ENCODE peak calls at places on chromosomes 1 and 21, in five cellular contexts. X, A, Z, H and W are unnamed samples.

GRCh38 chr21:30582850-30583249 is 7.3 kb downstream of the KRTAP22-2 start:
- DNase-seq in H (no peak), X (no peak), Z (no peak), A (no peak), W (no peak)

GRCh38 chr1:228275435-228276342 is 67.8 kb downstream of the OBSCN start:
- DNase-seq in A (peak; percentile 98), H (peak; percentile 93), Z (peak; percentile 84), X (peak; percentile 93), W (peak; percentile 83)

GRCh38 chr1:94327001-94327685 is 89.8 kb upstream of the ARHGAP29 start:
- DNase-seq in A (peak; percentile 91), X (peak; percentile 61), Z (no peak), H (no peak), W (no peak)

GRCh38 chr1:23648576-23648975 is 43.0 kb upstream of the RPL11 start:
- DNase-seq in H (no peak), Z (no peak), X (no peak), A (no peak), W (no peak)

GRCh38 chr21:34553199-34553952 is 41.4 kb upstream of the KCNE1 start:
- DNase-seq in H (no peak), A (no peak), Z (no peak), X (no peak), W (no peak)

GRCh38 chr1:153841463-153841994 is 66.3 kb downstream of the SLC27A3 start:
- DNase-seq in Z (no peak), H (no peak), A (no peak), X (no peak), W (no peak)

GRCh38 chr1:158329807-158330206 is 1.5 kb downstream of the CD1B start:
- DNase-seq in H (no peak), Z (no peak), X (peak; percentile 23), A (no peak), W (no peak)

GRCh38 chr21:42227909-42228708 is 9.2 kb downstream of the ABCG1 start:
- DNase-seq in A (peak; percentile 98), Z (peak; percentile 82), X (peak; percentile 79), H (peak; percentile 95), W (peak; percentile 95)

GRCh38 chr1:206521002-206521585 is 13.8 kb downstream of the RASSF5 start:
- DNase-seq in H (no peak), X (no peak), Z (no peak), A (no peak), W (no peak)

GRCh38 chr1:47444578-47445465 is 7.0 kb downstream of the FOXD2 start:
- DNase-seq in X (peak; percentile 19), A (peak; percentile 87), Z (peak; percentile 35), H (peak; percentile 62), W (no peak)

GRCh38 chr21:41833138-41834115 is 45.7 kb downstream of the PRDM15 start:
- DNase-seq in A (peak; percentile 64), H (peak; percentile 59), X (no peak), Z (no peak), W (no peak)

GRCh38 chr1:49864597-49864996 is 159.2 kb downstream of the AGBL4 start:
- DNase-seq in A (no peak), X (no peak), H (no peak), Z (no peak), W (no peak)

GRCh38 chr1:41515131-41515678 is 30.7 kb upstream of the EDN2 start:
- DNase-seq in X (no peak), Z (no peak), H (peak; percentile 65), A (no peak), W (no peak)

GRCh38 chr1:41514381-41514780 is 29.9 kb upstream of the EDN2 start:
- DNase-seq in X (no peak), H (peak; percentile 71), A (no peak), Z (no peak), W (no peak)

GRCh38 chr1:41517039-41517438 is 32.6 kb upstream of the EDN2 start:
- DNase-seq in X (no peak), Z (no peak), H (no peak), A (no peak), W (no peak)

GRCh38 chr1:41515778-41516167 is 31.3 kb upstream of the EDN2 start:
- DNase-seq in Z (no peak), X (no peak), H (no peak), A (no peak), W (no peak)

GRCh38 chr1:41516168-41516961 is 31.9 kb upstream of the EDN2 start:
- DNase-seq in X (peak; percentile 95), Z (peak; percentile 89), H (peak; percentile 93), A (peak; percentile 97), W (peak; percentile 89)
- H3K4me3 ChIP-seq in X (peak overlapping the region; percentile 62), Z (peak overlapping the region; percentile 45), H (peak overlapping the region; percentile 41), A (no peak overlapping the region), W (peak overlapping the region; percentile 70)

GRCh38 chr21:26965567-26966359 is 1.1 kb downstream of the ADAMTS5 start:
- DNase-seq in X (peak; percentile 63), A (peak; percentile 86), H (peak; percentile 21), Z (no peak), W (no peak)

GRCh38 chr21:26964379-26964778 is 2.5 kb downstream of the ADAMTS5 start:
- DNase-seq in X (peak; percentile 66), H (peak; percentile 35), A (peak; percentile 94), Z (peak; percentile 15), W (peak; percentile 37)

GRCh38 chr21:26965091-26965566 is 1.8 kb downstream of the ADAMTS5 start:
- DNase-seq in Z (peak; percentile 12), X (no peak), H (no peak), A (peak; percentile 88), W (peak; percentile 30)

GRCh38 chr21:26966360-26966977 is 419 bp downstream of the ADAMTS5 start:
- DNase-seq in Z (no peak), A (no peak), H (no peak), X (peak; percentile 46), W (no peak)

GRCh38 chr21:26966978-26967913 is at the start of gene ADAMTS5:
- DNase-seq in A (peak; percentile 91), X (peak; percentile 30), Z (no peak), H (peak; percentile 15), W (peak; percentile 59)
- TF ChIP-seq POLR2A in A (no peak), X (no peak), Z (no peak), H (peak; percentile 35), W (peak; percentile 60)

DNA sequence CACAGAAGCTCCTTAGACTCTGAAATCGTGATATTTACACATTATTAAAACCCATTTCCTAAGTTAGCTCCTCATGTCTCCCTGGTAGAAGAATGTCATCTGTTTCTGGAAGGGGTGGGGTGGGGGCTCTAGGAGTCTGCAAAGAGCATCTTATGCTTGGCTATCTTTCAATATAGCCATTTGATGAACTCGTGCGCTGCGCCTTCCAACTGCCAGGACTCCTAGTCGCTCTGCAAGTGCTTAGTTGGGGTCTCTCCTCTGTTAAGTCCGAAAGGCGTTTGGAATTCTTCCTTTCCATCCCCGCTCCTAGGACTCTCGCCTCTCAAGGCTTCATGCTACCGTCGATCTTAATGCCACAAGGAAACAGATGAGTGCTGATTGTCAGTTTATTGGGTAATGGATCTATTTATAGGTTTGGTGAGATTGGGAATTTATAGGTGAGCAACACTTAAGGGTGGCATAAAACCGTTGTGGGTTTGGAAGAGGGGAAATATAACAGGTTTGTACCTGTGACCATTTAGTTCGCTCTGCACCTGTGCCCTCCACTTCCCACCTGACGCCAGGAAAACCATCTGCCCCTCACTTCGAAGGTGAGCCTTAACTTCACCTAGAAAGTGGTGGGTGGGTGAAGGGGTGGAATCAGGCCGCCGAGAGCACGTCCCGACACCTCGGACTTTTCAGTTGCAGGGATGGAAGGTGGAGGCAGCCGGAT is 1.1 kb downstream of the KCNH1 start:
- DNase-seq in Z (no peak), A (no peak), H (no peak), X (no peak), W (no peak)
- H3K4me3 ChIP-seq in Z (peak overlapping the region; percentile 49), A (no peak overlapping the region), H (no peak overlapping the region), X (peak overlapping the region; percentile 53), W (peak overlapping the region; percentile 44)

DNA sequence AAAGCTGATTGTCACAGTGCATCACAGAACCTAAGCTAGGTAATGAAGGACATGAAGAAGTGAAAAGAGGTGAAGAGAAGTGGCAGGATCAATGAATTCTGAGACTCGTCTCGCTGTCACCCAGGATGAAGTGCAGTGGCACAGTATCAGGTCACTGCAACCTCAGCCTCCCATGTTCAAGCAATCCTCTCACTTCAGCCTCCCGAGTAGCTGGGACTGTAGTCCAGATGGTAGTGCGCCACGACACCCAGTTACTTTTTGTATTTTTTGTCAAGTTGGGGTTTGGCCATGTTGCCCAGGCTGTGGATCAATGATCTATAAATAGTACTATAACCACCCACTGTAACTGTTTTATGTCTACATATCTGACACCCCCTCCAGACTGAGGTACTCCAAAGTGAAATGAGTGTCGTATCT is 33.1 kb downstream of the PTP4A2 start:
- DNase-seq in H (no peak), Z (no peak), A (peak; percentile 64), X (no peak), W (no peak)
- TF ChIP-seq POLR2A in H (no peak), Z (no peak), A (no peak), X (no peak), W (no peak)

GRCh38 chr1:25902462-25902861 is 3.8 kb downstream of the STMN1 start:
- DNase-seq in H (no peak), Z (no peak), A (no peak), X (no peak), W (no peak)
- H3K4me3 ChIP-seq in H (no peak overlapping the region), Z (no peak overlapping the region), A (no peak overlapping the region), X (no peak overlapping the region), W (no peak overlapping the region)

GRCh38 chr1:2412395-2412772 is at the start of gene PEX10:
- DNase-seq in X (peak; percentile 98), Z (peak; percentile 97), A (peak; percentile 100), H (peak; percentile 99), W (peak; percentile 95)
- TF ChIP-seq POLR2A in X (no peak), Z (no peak), A (no peak), H (no peak), W (peak; percentile 34)

GRCh38 chr1:16155537-16156410 is at the start of gene EPHA2:
- DNase-seq in Z (peak; percentile 89), H (peak; percentile 94), X (peak; percentile 95), A (peak; percentile 98), W (peak; percentile 59)
- H3K4me3 ChIP-seq in Z (peak within 1 kb of the TSS; percentile 65), H (peak within 1 kb of the TSS; percentile 75), X (peak within 1 kb of the TSS; percentile 63), A (peak within 1 kb of the TSS; percentile 64), W (peak within 1 kb of the TSS; percentile 85)

DNA sequence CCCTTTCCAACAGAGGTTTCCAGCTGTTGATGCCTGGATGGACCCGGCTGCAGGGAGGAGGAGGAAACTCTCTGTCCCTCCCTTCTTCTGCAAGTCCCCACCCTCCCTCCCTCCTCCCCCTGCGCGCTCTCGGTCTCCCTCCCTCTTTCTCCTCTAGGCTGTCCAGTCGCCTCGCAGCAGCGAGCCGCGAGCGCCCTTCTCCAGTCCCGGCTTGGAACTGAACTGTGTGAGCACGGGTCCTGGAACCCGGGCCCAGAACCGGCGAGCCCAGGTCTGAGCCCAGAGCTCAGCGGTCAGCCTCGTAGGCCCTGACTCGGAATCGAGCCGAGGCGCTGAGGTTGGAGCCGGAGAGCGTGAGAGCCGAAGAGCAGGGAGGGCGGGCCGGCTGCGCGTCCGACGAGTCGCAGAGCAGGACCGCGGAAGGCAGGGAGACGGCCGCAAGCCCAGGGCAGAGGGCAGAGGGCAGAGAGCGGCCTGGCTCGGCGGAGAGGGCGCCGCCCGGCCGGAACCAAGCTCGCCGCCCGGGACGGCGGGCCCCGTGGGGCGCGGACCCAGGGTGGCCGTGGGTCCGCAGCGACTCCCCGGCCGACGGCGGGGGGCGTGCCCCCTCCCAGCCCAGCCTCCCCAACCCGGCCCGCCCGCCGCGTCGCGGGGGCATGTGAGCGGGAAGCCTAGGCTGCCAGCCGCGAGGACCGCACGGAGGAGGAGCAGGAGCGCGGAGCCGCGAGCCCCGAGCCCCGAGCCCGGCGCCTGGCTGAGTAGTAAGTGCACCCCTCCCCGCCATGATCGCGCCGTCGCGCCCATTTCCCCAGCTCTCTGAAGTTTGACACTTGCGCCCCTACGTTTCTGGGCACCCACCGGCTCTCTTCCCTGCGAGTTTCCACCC is at the start of gene SOX13:
- DNase-seq in Z (peak; percentile 86), X (peak; percentile 94), H (peak; percentile 92), A (peak; percentile 97), W (peak; percentile 79)
- TF ChIP-seq POLR2A in Z (peak; percentile 79), X (peak; percentile 49), H (peak; percentile 96), A (no peak), W (peak; percentile 86)

GRCh38 chr1:67134692-67135091 is at the start of gene C1orf141:
- DNase-seq in H (no peak), Z (no peak), X (peak; percentile 59), A (no peak), W (no peak)
- H3K4me3 ChIP-seq in H (no peak within 1 kb of the TSS), Z (no peak within 1 kb of the TSS), X (peak within 1 kb of the TSS; percentile 42), A (no peak within 1 kb of the TSS), W (peak within 1 kb of the TSS; percentile 45)